ENCODE peak calls at places on chromosomes 3 and 15, in nine cellular contexts. Y is right cardiac atrium; S is C1 segment of cervical spinal cord; X is immature natural killer cell; W is vagina; N is RPMI7951; P is non-pigmented ciliary epithelial cell; T is NCI-H748 treated with DMSO at 0.1 percent for 48 hours; I is stimulated activated naive CD8-positive, alpha-beta T cell treated with anti-CD3 and anti-CD28 coated beads, Interleukin-15, Interleukin-2, amounts not matched to agents 100 U/mL and 50 U/mL, for 24 hours. D is an unnamed sample.

GRCh38 chr3:38576131-38577088 is 73.1 kb downstream of the SCN5A start:
- DNase-seq in Y (no peak), S (no peak), X (no peak), W (peak; percentile 92), N (no peak), P (no peak), T (no peak), I (no peak), D (no peak)

GRCh38 chr3:109920749-109921148 is 583.4 kb upstream of the DPPA4 start:
- DNase-seq in Y (no peak), S (no peak), X (no peak), W (no peak), N (no peak), P (no peak), T (no peak), I (no peak), D (no peak)

GRCh38 chr15:95365615-95366107 is 964.8 kb upstream of the NR2F2 start:
- DNase-seq in Y (peak; percentile 38), S (no peak), X (no peak), W (no peak), N (no peak), P (no peak), T (no peak), I (no peak), D (no peak)

GRCh38 chr15:68819451-68820204 is 1.1 kb downstream of the ANP32A start:
- DNase-seq in Y (peak; percentile 35), S (peak; percentile 64), X (no peak), W (no peak), N (peak; percentile 74), P (no peak), T (peak; percentile 13), I (peak; percentile 53), D (peak; percentile 76)

GRCh38 chr3:186048119-186048518 is 60.8 kb downstream of the ETV5 start:
- DNase-seq in Y (no peak), S (no peak), X (no peak), W (no peak), N (no peak), P (no peak), T (no peak), I (no peak), D (no peak)

GRCh38 chr3:133987136-133987535 is 42.6 kb downstream of the SLCO2A1 start:
- DNase-seq in Y (no peak), S (no peak), X (no peak), W (no peak), N (no peak), P (no peak), T (no peak), I (no peak), D (no peak)

GRCh38 chr15:99507732-99508571 is 57.8 kb upstream of the MEF2A start:
- DNase-seq in Y (peak; percentile 58), S (peak; percentile 80), X (peak; percentile 66), W (no peak), N (peak; percentile 81), P (no peak), T (no peak), I (no peak), D (no peak)

GRCh38 chr3:143970773-143971366 is 753 bp upstream of the DIPK2A start:
- DNase-seq in Y (peak; percentile 60), S (peak; percentile 83), X (peak; percentile 36), W (no peak), N (no peak), P (no peak), T (no peak), I (peak; percentile 72), D (peak; percentile 79)

GRCh38 chr3:185934726-185935464 is 2.9 kb downstream of the TRA2B start:
- DNase-seq in Y (no peak), S (no peak), X (no peak), W (no peak), N (no peak), P (no peak), T (no peak), I (no peak), D (peak; percentile 44)

GRCh38 chr3:78519281-78519680 is 1248.5 kb downstream of the ROBO1 start:
- DNase-seq in Y (no peak), S (no peak), X (no peak), W (no peak), N (no peak), P (no peak), T (no peak), I (no peak), D (no peak)

GRCh38 chr3:169678122-169678521 is 14.6 kb upstream of the MECOM start:
- DNase-seq in Y (no peak), S (no peak), X (no peak), W (no peak), N (no peak), P (no peak), T (no peak), I (no peak), D (no peak)

GRCh38 chr15:89460048-89460447 is 36.3 kb downstream of the RHCG start:
- DNase-seq in Y (no peak), S (no peak), X (no peak), W (no peak), N (no peak), P (no peak), T (no peak), I (no peak), D (no peak)

GRCh38 chr3:16183601-16184270 is 9.3 kb downstream of the GALNT15 start:
- DNase-seq in Y (no peak), S (no peak), X (no peak), W (no peak), N (peak; percentile 87), P (peak; percentile 63), T (no peak), I (no peak), D (no peak)

GRCh38 chr15:56410712-56411111 is 45.5 kb downstream of the TEX9 start:
- DNase-seq in Y (no peak), S (no peak), X (no peak), W (no peak), N (no peak), P (no peak), T (no peak), I (no peak), D (no peak)

GRCh38 chr3:112519424-112520001 is 20.2 kb upstream of the BTLA start:
- DNase-seq in Y (no peak), S (peak; percentile 8), X (peak; percentile 55), W (no peak), N (peak; percentile 66), P (peak; percentile 54), T (peak; percentile 6), I (no peak), D (peak; percentile 69)

GRCh38 chr3:149442845-149443544 is 31.5 kb upstream of the TM4SF4 start:
- DNase-seq in Y (no peak), S (no peak), X (no peak), W (no peak), N (peak; percentile 61), P (peak; percentile 82), T (no peak), I (no peak), D (no peak)

GRCh38 chr3:24069045-24069444 is 124.0 kb downstream of the NR1D2 start:
- DNase-seq in Y (no peak), S (no peak), X (no peak), W (no peak), N (peak; percentile 15), P (no peak), T (peak; percentile 4), I (no peak), D (no peak)

GRCh38 chr3:123110953-123111615 is 44.3 kb downstream of the PDIA5 start:
- DNase-seq in Y (no peak), S (no peak), X (no peak), W (no peak), N (no peak), P (no peak), T (no peak), I (no peak), D (no peak)

GRCh38 chr3:152865675-152866074 is 30.7 kb downstream of the P2RY1 start:
- DNase-seq in Y (no peak), S (no peak), X (no peak), W (no peak), N (no peak), P (no peak), T (no peak), I (no peak), D (peak; percentile 59)

GRCh38 chr3:186307594-186307993 is 54.4 kb downstream of the DGKG start:
- DNase-seq in Y (no peak), S (no peak), X (peak; percentile 14), W (no peak), N (peak; percentile 50), P (no peak), T (no peak), I (peak; percentile 14), D (peak; percentile 57)

GRCh38 chr3:13894812-13895154 is 14.9 kb upstream of the WNT7A start:
- DNase-seq in Y (no peak), S (no peak), X (no peak), W (no peak), N (no peak), P (no peak), T (no peak), I (no peak), D (no peak)